ENCODE peak calls at places on chromosomes 5 and 9, in six cellular contexts. One of them, this sample, is unnamed.

GRCh38 chr5:40410939-40411635 is 268.6 kb upstream of the PTGER4 start:
- DNase-seq in astrocyte: peak
- DNase-seq in neural progenitor cell: no peak
- DNase-seq in fibroblast of lung: peak
- DNase-seq in psoas muscle: no peak
- DNase-seq in neural crest cell: no peak
- DNase-seq in this sample: peak

GRCh38 chr5:116454417-116454927 is 120.2 kb downstream of the SEMA6A start:
- DNase-seq in fibroblast of lung: peak
- DNase-seq in astrocyte: peak
- DNase-seq in psoas muscle: no peak
- DNase-seq in neural crest cell: no peak
- DNase-seq in neural progenitor cell: peak
- DNase-seq in this sample: peak

GRCh38 chr9:76333964-76334363 is 60.3 kb downstream of the RFK start:
- DNase-seq in neural crest cell: no peak
- DNase-seq in psoas muscle: no peak
- DNase-seq in astrocyte: no peak
- DNase-seq in fibroblast of lung: no peak
- DNase-seq in neural progenitor cell: no peak
- DNase-seq in this sample: no peak

GRCh38 chr5:113027015-113027414 is 50.4 kb downstream of the DCP2 start:
- DNase-seq in neural crest cell: no peak
- DNase-seq in astrocyte: no peak
- DNase-seq in neural progenitor cell: no peak
- DNase-seq in psoas muscle: no peak
- DNase-seq in fibroblast of lung: no peak
- DNase-seq in this sample: no peak

GRCh38 chr5:15008911-15009310 is 137.3 kb upstream of the ANKH start:
- DNase-seq in psoas muscle: no peak
- DNase-seq in neural crest cell: no peak
- DNase-seq in neural progenitor cell: no peak
- DNase-seq in astrocyte: peak
- DNase-seq in fibroblast of lung: peak
- DNase-seq in this sample: no peak

GRCh38 chr9:80619356-80619755 is 1047.6 kb downstream of the TLE4 start:
- DNase-seq in fibroblast of lung: no peak
- DNase-seq in psoas muscle: no peak
- DNase-seq in neural progenitor cell: no peak
- DNase-seq in astrocyte: no peak
- DNase-seq in neural crest cell: no peak
- DNase-seq in this sample: no peak

GRCh38 chr9:92191801-92192200 is 76.6 kb upstream of the SPTLC1 start:
- DNase-seq in psoas muscle: no peak
- DNase-seq in fibroblast of lung: peak
- DNase-seq in astrocyte: peak
- DNase-seq in neural crest cell: no peak
- DNase-seq in neural progenitor cell: no peak
- DNase-seq in this sample: peak

GRCh38 chr5:140114341-140115185 is 654 bp downstream of the PURA start:
- DNase-seq in psoas muscle: peak
- DNase-seq in fibroblast of lung: peak
- DNase-seq in astrocyte: peak
- DNase-seq in neural progenitor cell: peak
- DNase-seq in neural crest cell: peak
- DNase-seq in this sample: peak

GRCh38 chr5:111461261-111461671 is 51.1 kb downstream of the STARD4 start:
- DNase-seq in astrocyte: no peak
- DNase-seq in neural progenitor cell: peak
- DNase-seq in neural crest cell: peak
- DNase-seq in psoas muscle: no peak
- DNase-seq in fibroblast of lung: peak
- DNase-seq in this sample: no peak

GRCh38 chr9:76521906-76522305 is 62.9 kb downstream of the GCNT1 start:
- DNase-seq in astrocyte: no peak
- DNase-seq in psoas muscle: no peak
- DNase-seq in fibroblast of lung: no peak
- DNase-seq in neural progenitor cell: no peak
- DNase-seq in neural crest cell: no peak
- DNase-seq in this sample: no peak

GRCh38 chr5:82956600-82956999 is 120.6 kb downstream of the TMEM167A start:
- DNase-seq in fibroblast of lung: no peak
- DNase-seq in neural progenitor cell: no peak
- DNase-seq in astrocyte: no peak
- DNase-seq in psoas muscle: no peak
- DNase-seq in neural crest cell: no peak
- DNase-seq in this sample: no peak

GRCh38 chr5:35186749-35187148 is 43.5 kb downstream of the PRLR start:
- DNase-seq in astrocyte: no peak
- DNase-seq in fibroblast of lung: no peak
- DNase-seq in neural crest cell: no peak
- DNase-seq in neural progenitor cell: no peak
- DNase-seq in psoas muscle: no peak
- DNase-seq in this sample: no peak

GRCh38 chr5:151739939-151740335 is 18.5 kb downstream of the ATOX1 start:
- DNase-seq in astrocyte: peak
- DNase-seq in fibroblast of lung: peak
- DNase-seq in neural progenitor cell: peak
- DNase-seq in psoas muscle: no peak
- DNase-seq in neural crest cell: no peak
- DNase-seq in this sample: peak

GRCh38 chr5:150511641-150512367 is 3.9 kb downstream of the NDST1 start:
- DNase-seq in fibroblast of lung: peak
- DNase-seq in neural progenitor cell: peak
- DNase-seq in astrocyte: peak
- DNase-seq in neural crest cell: no peak
- DNase-seq in psoas muscle: peak
- DNase-seq in this sample: peak

GRCh38 chr9:13444272-13444608 is 164.7 kb upstream of the MPDZ start:
- DNase-seq in astrocyte: no peak
- DNase-seq in psoas muscle: no peak
- DNase-seq in neural progenitor cell: no peak
- DNase-seq in fibroblast of lung: no peak
- DNase-seq in neural crest cell: no peak
- DNase-seq in this sample: no peak

GRCh38 chr5:176817864-176818377 is 7.6 kb downstream of the UNC5A start:
- DNase-seq in astrocyte: no peak
- DNase-seq in neural progenitor cell: peak
- DNase-seq in neural crest cell: peak
- DNase-seq in fibroblast of lung: no peak
- DNase-seq in psoas muscle: no peak
- DNase-seq in this sample: no peak
- TF ChIP-seq CTCF in astrocyte: peak
- TF ChIP-seq CTCF in neural progenitor cell: peak
- TF ChIP-seq CTCF in neural crest cell: peak
- TF ChIP-seq CTCF in fibroblast of lung: no peak
- TF ChIP-seq CTCF in psoas muscle: peak
- TF ChIP-seq CTCF in this sample: peak

DNA sequence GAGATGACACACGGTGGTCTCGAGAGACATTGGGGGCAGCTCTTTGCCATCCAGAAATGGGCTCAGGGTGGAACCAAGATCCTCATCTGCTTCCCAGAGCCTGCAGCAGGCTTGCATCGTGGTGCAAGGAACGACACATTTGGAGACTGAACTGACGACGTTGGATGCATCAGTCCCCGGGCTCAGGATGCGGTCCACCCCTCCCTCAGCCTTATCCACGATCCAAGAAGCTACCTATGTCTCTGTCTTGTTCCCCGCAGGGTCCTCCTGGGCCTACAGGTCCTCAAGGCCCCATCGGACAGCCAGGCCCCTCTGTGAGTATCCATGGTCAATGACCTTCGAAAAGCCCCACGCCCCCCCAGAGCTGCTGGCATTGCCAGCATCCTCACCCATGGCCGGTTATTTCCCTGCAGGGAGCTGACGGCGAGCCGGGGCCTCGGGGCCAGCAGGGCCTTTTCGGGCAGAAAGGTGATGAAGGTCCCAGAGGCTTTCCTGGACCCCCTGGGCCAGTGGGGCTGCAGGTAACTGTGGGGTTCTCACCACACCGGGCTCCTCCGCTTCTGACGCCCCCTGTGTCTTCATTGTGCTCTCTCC is 69.4 kb upstream of the FCN2 start:
- DNase-seq in neural crest cell: no peak
- DNase-seq in neural progenitor cell: no peak
- DNase-seq in fibroblast of lung: no peak
- DNase-seq in psoas muscle: no peak
- DNase-seq in astrocyte: no peak
- DNase-seq in this sample: peak
- TF ChIP-seq CTCF in neural crest cell: no peak
- TF ChIP-seq CTCF in neural progenitor cell: no peak
- TF ChIP-seq CTCF in fibroblast of lung: no peak
- TF ChIP-seq CTCF in psoas muscle: no peak
- TF ChIP-seq CTCF in astrocyte: peak
- TF ChIP-seq CTCF in this sample: no peak

DNA sequence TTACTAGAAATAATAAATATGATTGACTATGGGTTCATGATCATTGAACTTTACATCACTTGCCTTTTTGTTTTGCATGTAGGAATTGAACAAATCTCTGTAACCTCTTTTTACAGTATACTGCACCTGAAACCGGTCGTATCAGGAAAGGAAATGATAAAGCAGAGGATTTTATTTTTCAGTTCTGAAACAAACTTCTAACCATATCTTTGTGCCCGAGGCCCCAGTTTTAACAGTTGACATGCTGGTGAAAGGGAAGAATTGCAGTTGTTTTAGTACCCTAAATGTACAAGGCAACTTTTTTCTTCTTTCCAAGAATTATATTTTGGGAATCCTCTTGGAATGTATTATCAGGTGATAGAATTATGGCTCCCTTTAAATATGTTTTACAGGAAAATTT is 27.8 kb downstream of the TMEM38B start:
- DNase-seq in psoas muscle: no peak
- DNase-seq in neural crest cell: no peak
- DNase-seq in neural progenitor cell: no peak
- DNase-seq in astrocyte: no peak
- DNase-seq in fibroblast of lung: no peak
- DNase-seq in this sample: no peak
- TF ChIP-seq CTCF in psoas muscle: no peak
- TF ChIP-seq CTCF in neural crest cell: no peak
- TF ChIP-seq CTCF in neural progenitor cell: no peak
- TF ChIP-seq CTCF in astrocyte: no peak
- TF ChIP-seq CTCF in fibroblast of lung: no peak
- TF ChIP-seq CTCF in this sample: no peak

GRCh38 chr5:102594192-102594591 is 95.4 kb upstream of the SLCO6A1 start:
- DNase-seq in neural crest cell: no peak
- DNase-seq in astrocyte: no peak
- DNase-seq in neural progenitor cell: no peak
- DNase-seq in psoas muscle: no peak
- DNase-seq in fibroblast of lung: no peak
- DNase-seq in this sample: no peak
- TF ChIP-seq CTCF in neural crest cell: no peak
- TF ChIP-seq CTCF in astrocyte: no peak
- TF ChIP-seq CTCF in neural progenitor cell: no peak
- TF ChIP-seq CTCF in psoas muscle: no peak
- TF ChIP-seq CTCF in fibroblast of lung: no peak
- TF ChIP-seq CTCF in this sample: no peak

GRCh38 chr5:16871746-16872339 is 64.2 kb downstream of the MYO10 start:
- DNase-seq in neural progenitor cell: no peak
- DNase-seq in psoas muscle: no peak
- DNase-seq in astrocyte: peak
- DNase-seq in fibroblast of lung: peak
- DNase-seq in neural crest cell: no peak
- DNase-seq in this sample: peak

GRCh38 chr5:16866795-16867584 is 69.1 kb downstream of the MYO10 start:
- DNase-seq in neural progenitor cell: peak
- DNase-seq in astrocyte: peak
- DNase-seq in psoas muscle: no peak
- DNase-seq in fibroblast of lung: peak
- DNase-seq in neural crest cell: no peak
- DNase-seq in this sample: no peak

GRCh38 chr5:16869821-16870796 is 66.0 kb downstream of the MYO10 start:
- DNase-seq in neural crest cell: no peak
- DNase-seq in psoas muscle: no peak
- DNase-seq in fibroblast of lung: peak
- DNase-seq in astrocyte: peak
- DNase-seq in neural progenitor cell: no peak
- DNase-seq in this sample: peak

GRCh38 chr5:16867585-16867953 is 68.5 kb downstream of the MYO10 start:
- DNase-seq in neural crest cell: no peak
- DNase-seq in psoas muscle: no peak
- DNase-seq in astrocyte: no peak
- DNase-seq in neural progenitor cell: no peak
- DNase-seq in fibroblast of lung: no peak
- DNase-seq in this sample: no peak

GRCh38 chr5:16870878-16871277 is 65.2 kb downstream of the MYO10 start:
- DNase-seq in astrocyte: no peak
- DNase-seq in neural progenitor cell: no peak
- DNase-seq in psoas muscle: no peak
- DNase-seq in neural crest cell: no peak
- DNase-seq in fibroblast of lung: no peak
- DNase-seq in this sample: no peak
- TF ChIP-seq CTCF in astrocyte: no peak
- TF ChIP-seq CTCF in neural progenitor cell: no peak
- TF ChIP-seq CTCF in psoas muscle: no peak
- TF ChIP-seq CTCF in neural crest cell: no peak
- TF ChIP-seq CTCF in fibroblast of lung: no peak
- TF ChIP-seq CTCF in this sample: peak

GRCh38 chr9:87013490-87013889 is 66.2 kb upstream of the GAS1 start:
- DNase-seq in neural crest cell: no peak
- DNase-seq in psoas muscle: no peak
- DNase-seq in fibroblast of lung: no peak
- DNase-seq in astrocyte: no peak
- DNase-seq in neural progenitor cell: no peak
- DNase-seq in this sample: no peak
- TF ChIP-seq CTCF in neural crest cell: no peak
- TF ChIP-seq CTCF in psoas muscle: no peak
- TF ChIP-seq CTCF in fibroblast of lung: no peak
- TF ChIP-seq CTCF in astrocyte: no peak
- TF ChIP-seq CTCF in neural progenitor cell: no peak
- TF ChIP-seq CTCF in this sample: no peak

GRCh38 chr5:161966544-161966943 is 101.0 kb upstream of the GABRG2 start:
- DNase-seq in astrocyte: no peak
- DNase-seq in neural progenitor cell: peak
- DNase-seq in neural crest cell: peak
- DNase-seq in fibroblast of lung: no peak
- DNase-seq in psoas muscle: no peak
- DNase-seq in this sample: no peak
- TF ChIP-seq CTCF in astrocyte: no peak
- TF ChIP-seq CTCF in neural progenitor cell: peak
- TF ChIP-seq CTCF in neural crest cell: peak
- TF ChIP-seq CTCF in fibroblast of lung: no peak
- TF ChIP-seq CTCF in psoas muscle: no peak
- TF ChIP-seq CTCF in this sample: no peak

GRCh38 chr5:157582731-157583580 is 7.4 kb upstream of the ADAM19 start:
- DNase-seq in fibroblast of lung: no peak
- DNase-seq in neural progenitor cell: no peak
- DNase-seq in psoas muscle: no peak
- DNase-seq in astrocyte: no peak
- DNase-seq in neural crest cell: no peak
- DNase-seq in this sample: no peak
- TF ChIP-seq CTCF in fibroblast of lung: no peak
- TF ChIP-seq CTCF in neural progenitor cell: no peak
- TF ChIP-seq CTCF in psoas muscle: no peak
- TF ChIP-seq CTCF in astrocyte: no peak
- TF ChIP-seq CTCF in neural crest cell: no peak
- TF ChIP-seq CTCF in this sample: no peak